ENCODE peak calls at places on chromosomes 13 and 19, in five cellular contexts. One of them, this sample, is unnamed.
A peak's percentile ranks its signal among the peaks of the same experiment; 100 is the strongest.

GRCh38 chr19:51808333-51808986 is 13.5 kb downstream of the FPR3 start:
- DNase-seq in HCT116: no peak
- DNase-seq in aorta: no peak
- DNase-seq in ascending aorta: no peak
- DNase-seq in SJSA1: no peak
- DNase-seq in this sample: peak; percentile 86

GRCh38 chr13:62544928-62545327 is 1129.3 kb upstream of the PCDH20 start:
- DNase-seq in aorta: no peak
- DNase-seq in ascending aorta: no peak
- DNase-seq in SJSA1: no peak
- DNase-seq in HCT116: no peak
- DNase-seq in this sample: no peak

GRCh38 chr13:71015516-71015915 is 851.5 kb downstream of the DACH1 start:
- DNase-seq in ascending aorta: no peak
- DNase-seq in aorta: no peak
- DNase-seq in SJSA1: no peak
- DNase-seq in HCT116: no peak
- DNase-seq in this sample: no peak

GRCh38 chr13:27001705-27002104 is 169.9 kb downstream of the USP12 start:
- DNase-seq in ascending aorta: no peak
- DNase-seq in HCT116: no peak
- DNase-seq in SJSA1: no peak
- DNase-seq in aorta: no peak
- DNase-seq in this sample: no peak

GRCh38 chr13:27396252-27396846 is 28.1 kb upstream of the GTF3A start:
- DNase-seq in ascending aorta: no peak
- DNase-seq in SJSA1: no peak
- DNase-seq in HCT116: no peak
- DNase-seq in aorta: no peak
- DNase-seq in this sample: no peak

GRCh38 chr19:12669272-12670158 is 2.9 kb downstream of the WDR83 start:
- DNase-seq in HCT116: peak; percentile 82
- DNase-seq in ascending aorta: peak; percentile 40
- DNase-seq in SJSA1: peak; percentile 76
- DNase-seq in aorta: peak; percentile 91
- DNase-seq in this sample: peak; percentile 66

GRCh38 chr13:30872685-30873443 is 33.2 kb upstream of the MEDAG start:
- DNase-seq in SJSA1: peak; percentile 73
- DNase-seq in HCT116: no peak
- DNase-seq in ascending aorta: peak; percentile 69
- DNase-seq in aorta: peak; percentile 89
- DNase-seq in this sample: no peak

GRCh38 chr19:46042252-46042883 is 1.6 kb upstream of the IGFL4 start:
- DNase-seq in ascending aorta: no peak
- DNase-seq in aorta: no peak
- DNase-seq in HCT116: no peak
- DNase-seq in SJSA1: no peak
- DNase-seq in this sample: no peak

GRCh38 chr13:73167046-73167820 is 108.4 kb downstream of the KLF5 start:
- DNase-seq in aorta: no peak
- DNase-seq in ascending aorta: no peak
- DNase-seq in SJSA1: no peak
- DNase-seq in HCT116: no peak
- DNase-seq in this sample: no peak

GRCh38 chr13:27622102-27622820 is 569 bp downstream of the POLR1D start:
- DNase-seq in ascending aorta: no peak
- DNase-seq in aorta: no peak
- DNase-seq in SJSA1: no peak
- DNase-seq in HCT116: no peak
- DNase-seq in this sample: no peak

GRCh38 chr13:48816696-48817095 is 159.0 kb upstream of the FNDC3A start:
- DNase-seq in aorta: no peak
- DNase-seq in SJSA1: no peak
- DNase-seq in ascending aorta: no peak
- DNase-seq in HCT116: no peak
- DNase-seq in this sample: no peak

GRCh38 chr19:39398297-39398864 is 7.2 kb downstream of the MED29 start:
- DNase-seq in ascending aorta: peak; percentile 55
- DNase-seq in aorta: peak; percentile 89
- DNase-seq in SJSA1: no peak
- DNase-seq in HCT116: peak; percentile 69
- DNase-seq in this sample: no peak

GRCh38 chr13:110396913-110397379 is 89.9 kb downstream of the COL4A2 start:
- DNase-seq in ascending aorta: peak; percentile 93
- DNase-seq in SJSA1: peak; percentile 100
- DNase-seq in HCT116: no peak
- DNase-seq in aorta: peak; percentile 94
- DNase-seq in this sample: no peak

GRCh38 chr13:44306401-44307192 is 67.0 kb upstream of the SERP2 start:
- DNase-seq in ascending aorta: peak; percentile 38
- DNase-seq in aorta: peak; percentile 86
- DNase-seq in SJSA1: peak; percentile 90
- DNase-seq in HCT116: peak; percentile 99
- DNase-seq in this sample: no peak

GRCh38 chr13:35780613-35781012 is 304.1 kb upstream of the MAB21L1 start:
- DNase-seq in aorta: no peak
- DNase-seq in SJSA1: no peak
- DNase-seq in HCT116: no peak
- DNase-seq in ascending aorta: no peak
- DNase-seq in this sample: no peak

GRCh38 chr13:106533940-106534843 is 1.3 kb downstream of the EFNB2 start:
- DNase-seq in aorta: peak; percentile 81
- DNase-seq in ascending aorta: no peak
- DNase-seq in SJSA1: peak; percentile 67
- DNase-seq in HCT116: no peak
- DNase-seq in this sample: no peak

GRCh38 chr19:33796164-33797100 is at the start of gene KCTD15:
- DNase-seq in HCT116: no peak
- DNase-seq in ascending aorta: no peak
- DNase-seq in aorta: peak; percentile 84
- DNase-seq in SJSA1: no peak
- DNase-seq in this sample: no peak

GRCh38 chr13:25727250-25727649 is 324.6 kb downstream of the SHISA2 start:
- DNase-seq in ascending aorta: no peak
- DNase-seq in HCT116: no peak
- DNase-seq in aorta: no peak
- DNase-seq in SJSA1: no peak
- DNase-seq in this sample: no peak

GRCh38 chr19:55657004-55657747 is 2.3 kb downstream of the U2AF2 start:
- DNase-seq in ascending aorta: no peak
- DNase-seq in aorta: no peak
- DNase-seq in SJSA1: no peak
- DNase-seq in HCT116: no peak
- DNase-seq in this sample: no peak
- H3K4me3 ChIP-seq in ascending aorta: peak overlapping the region; percentile 77
- H3K4me3 ChIP-seq in aorta: no peak overlapping the region
- H3K4me3 ChIP-seq in SJSA1: no peak overlapping the region
- H3K4me3 ChIP-seq in HCT116: peak overlapping the region; percentile 94
- H3K4me3 ChIP-seq in this sample: peak overlapping the region; percentile 100

GRCh38 chr19:5974721-5975387 is 3.1 kb downstream of the RANBP3 start:
- DNase-seq in SJSA1: no peak
- DNase-seq in aorta: no peak
- DNase-seq in HCT116: no peak
- DNase-seq in ascending aorta: no peak
- DNase-seq in this sample: no peak

GRCh38 chr19:5972355-5972731 is 5.6 kb downstream of the RANBP3 start:
- DNase-seq in ascending aorta: no peak
- DNase-seq in HCT116: no peak
- DNase-seq in SJSA1: no peak
- DNase-seq in aorta: no peak
- DNase-seq in this sample: no peak

GRCh38 chr19:5973376-5973775 is 4.6 kb downstream of the RANBP3 start:
- DNase-seq in aorta: no peak
- DNase-seq in ascending aorta: no peak
- DNase-seq in SJSA1: no peak
- DNase-seq in HCT116: no peak
- DNase-seq in this sample: no peak

GRCh38 chr19:5975388-5975728 is 2.6 kb downstream of the RANBP3 start:
- DNase-seq in HCT116: no peak
- DNase-seq in SJSA1: no peak
- DNase-seq in ascending aorta: no peak
- DNase-seq in aorta: no peak
- DNase-seq in this sample: no peak

DNA sequence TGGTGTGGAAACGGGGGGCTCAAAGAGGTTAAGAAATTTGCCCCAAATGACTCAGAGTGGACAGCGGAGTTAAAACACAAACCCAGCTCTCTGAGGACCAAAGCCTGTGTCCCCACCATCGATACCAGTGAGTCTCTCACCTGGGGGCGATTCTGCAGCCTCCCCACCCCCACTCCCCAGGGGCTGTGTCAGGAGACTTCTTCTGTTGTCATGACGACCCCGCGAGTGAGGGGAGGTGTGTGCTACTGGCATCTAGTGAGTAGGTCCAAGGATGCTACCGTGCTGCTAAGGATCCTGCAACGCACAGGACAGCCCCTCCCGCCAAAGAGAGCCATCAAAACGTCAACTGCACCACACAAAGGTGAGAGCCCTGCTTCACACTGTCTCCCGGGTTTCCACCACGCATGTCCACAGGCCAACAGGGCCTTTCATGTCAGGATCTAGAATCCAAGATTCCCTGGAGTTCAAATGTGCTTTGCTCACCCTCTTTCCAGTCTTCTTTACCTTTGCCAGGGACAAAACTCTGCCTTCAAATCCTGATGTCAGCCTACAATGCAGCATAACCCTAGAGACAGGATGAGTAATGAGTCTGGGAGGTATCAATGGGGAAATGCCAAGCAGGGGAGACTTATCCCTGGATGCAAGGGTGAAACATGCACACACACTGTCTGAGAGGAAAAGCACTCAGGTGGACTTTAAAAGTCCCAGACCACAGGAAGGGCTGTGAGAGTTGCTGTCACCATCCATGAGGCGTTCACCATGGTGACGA is 3.9 kb downstream of the RANBP3 start:
- DNase-seq in HCT116: no peak
- DNase-seq in ascending aorta: no peak
- DNase-seq in aorta: no peak
- DNase-seq in SJSA1: no peak
- DNase-seq in this sample: no peak
- H3K27ac ChIP-seq in HCT116: no peak overlapping the region
- H3K27ac ChIP-seq in ascending aorta: no peak overlapping the region
- H3K27ac ChIP-seq in aorta: no peak overlapping the region
- H3K27ac ChIP-seq in SJSA1: no peak overlapping the region
- H3K27ac ChIP-seq in this sample: no peak overlapping the region

GRCh38 chr19:1355974-1356865 is 27.5 kb upstream of the NDUFS7 start:
- DNase-seq in ascending aorta: no peak
- DNase-seq in aorta: no peak
- DNase-seq in HCT116: no peak
- DNase-seq in SJSA1: no peak
- DNase-seq in this sample: no peak
- H3K4me3 ChIP-seq in ascending aorta: peak overlapping the region; percentile 85
- H3K4me3 ChIP-seq in aorta: peak overlapping the region; percentile 75
- H3K4me3 ChIP-seq in HCT116: peak overlapping the region; percentile 84
- H3K4me3 ChIP-seq in SJSA1: peak overlapping the region; percentile 92
- H3K4me3 ChIP-seq in this sample: peak overlapping the region; percentile 84

DNA sequence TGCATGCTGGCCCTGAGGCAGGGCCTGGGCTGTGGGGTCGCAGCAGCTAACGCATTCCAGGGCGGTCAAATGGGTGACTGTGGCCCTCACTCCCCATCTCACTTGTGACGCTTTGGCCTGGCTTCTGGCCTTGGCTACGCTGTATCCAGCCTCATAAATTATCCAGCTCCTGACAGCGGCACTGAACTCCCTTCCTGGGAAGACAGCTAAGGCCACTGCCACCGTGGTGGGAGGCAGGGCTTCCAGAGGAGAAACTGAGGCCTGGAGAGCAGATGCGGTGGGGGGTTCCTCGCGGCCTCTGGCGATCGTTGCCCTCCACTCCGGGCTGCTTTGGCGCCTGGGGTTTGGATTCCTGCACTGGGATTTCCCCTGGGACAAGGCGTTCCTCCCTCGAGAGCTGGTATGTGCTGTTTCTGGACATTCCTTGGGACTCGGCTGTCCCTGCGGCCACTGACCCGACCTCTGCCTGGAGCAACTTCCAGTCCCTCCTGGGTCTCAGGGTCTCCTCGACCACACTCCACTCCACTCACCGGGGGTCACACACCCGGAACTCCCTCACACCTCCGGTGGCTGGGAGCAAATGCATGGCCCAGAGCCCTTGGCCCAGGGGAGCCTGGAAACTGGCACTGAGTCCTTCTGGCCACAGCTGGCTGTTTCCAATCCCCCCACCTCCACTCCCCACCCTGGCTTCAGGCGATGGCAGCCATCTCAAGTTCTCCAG is 3.4 kb downstream of the TBXA2R start:
- DNase-seq in SJSA1: no peak
- DNase-seq in aorta: peak; percentile 90
- DNase-seq in ascending aorta: no peak
- DNase-seq in HCT116: no peak
- DNase-seq in this sample: no peak
- H3K27ac ChIP-seq in SJSA1: no peak overlapping the region
- H3K27ac ChIP-seq in aorta: peak overlapping the region; percentile 87
- H3K27ac ChIP-seq in ascending aorta: peak overlapping the region; percentile 99
- H3K27ac ChIP-seq in HCT116: no peak overlapping the region
- H3K27ac ChIP-seq in this sample: no peak overlapping the region

GRCh38 chr13:92197669-92198068 is 799.2 kb downstream of the GPC5 start:
- DNase-seq in aorta: no peak
- DNase-seq in ascending aorta: no peak
- DNase-seq in SJSA1: no peak
- DNase-seq in HCT116: no peak
- DNase-seq in this sample: no peak

GRCh38 chr13:92196566-92197256 is 798.3 kb downstream of the GPC5 start:
- DNase-seq in HCT116: no peak
- DNase-seq in SJSA1: no peak
- DNase-seq in aorta: no peak
- DNase-seq in ascending aorta: no peak
- DNase-seq in this sample: no peak
- H3K4me3 ChIP-seq in HCT116: no peak overlapping the region
- H3K4me3 ChIP-seq in SJSA1: no peak overlapping the region
- H3K4me3 ChIP-seq in aorta: no peak overlapping the region
- H3K4me3 ChIP-seq in ascending aorta: no peak overlapping the region
- H3K4me3 ChIP-seq in this sample: no peak overlapping the region

GRCh38 chr19:19884583-19884982 is 16.2 kb upstream of the ZNF93 start:
- DNase-seq in SJSA1: no peak
- DNase-seq in ascending aorta: no peak
- DNase-seq in HCT116: no peak
- DNase-seq in aorta: no peak
- DNase-seq in this sample: no peak
- H3K27ac ChIP-seq in SJSA1: no peak overlapping the region
- H3K27ac ChIP-seq in ascending aorta: no peak overlapping the region
- H3K27ac ChIP-seq in HCT116: no peak overlapping the region
- H3K27ac ChIP-seq in aorta: no peak overlapping the region
- H3K27ac ChIP-seq in this sample: no peak overlapping the region

DNA sequence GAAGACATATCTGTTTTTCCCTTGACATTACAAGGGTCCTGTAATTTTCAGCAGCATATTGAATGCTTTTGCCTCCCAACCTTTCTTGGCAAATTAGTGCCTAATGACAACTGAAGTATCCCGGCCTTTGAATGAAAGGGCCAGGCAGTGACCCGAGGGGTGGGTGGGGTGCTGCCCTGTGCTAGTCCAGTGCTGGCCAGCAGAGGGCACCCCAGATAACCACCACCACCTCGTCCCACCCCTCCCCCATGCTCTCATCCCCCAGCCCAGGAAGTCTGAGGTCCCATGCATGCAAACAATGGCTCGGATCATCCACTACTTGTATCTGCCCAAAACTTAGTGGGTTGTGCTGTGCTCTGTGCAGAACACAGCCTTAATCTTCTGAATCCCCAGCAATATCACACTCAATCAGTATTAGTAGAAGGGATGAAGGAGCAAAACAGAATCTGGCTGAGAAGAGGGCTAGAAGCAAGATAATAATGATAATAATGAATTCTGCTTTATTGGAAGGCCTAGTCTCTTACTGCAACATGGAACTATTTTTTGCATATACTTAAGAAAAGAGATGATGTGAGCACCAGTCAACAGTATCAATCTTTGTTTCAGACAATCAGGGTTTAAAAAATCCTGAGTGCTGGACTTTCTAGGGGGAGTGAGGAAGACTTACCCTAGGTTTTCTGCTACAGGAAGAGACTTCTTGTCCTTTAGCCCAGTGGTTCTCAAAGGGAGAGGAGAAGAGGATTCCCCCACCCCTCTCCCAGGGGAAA is 3.8 kb downstream of the ATP12A start:
- DNase-seq in HCT116: peak; percentile 24
- DNase-seq in ascending aorta: no peak
- DNase-seq in SJSA1: peak; percentile 66
- DNase-seq in aorta: no peak
- DNase-seq in this sample: peak; percentile 22
- H3K4me3 ChIP-seq in HCT116: no peak overlapping the region
- H3K4me3 ChIP-seq in ascending aorta: no peak overlapping the region
- H3K4me3 ChIP-seq in SJSA1: no peak overlapping the region
- H3K4me3 ChIP-seq in aorta: no peak overlapping the region
- H3K4me3 ChIP-seq in this sample: peak overlapping the region; percentile 60

This sample was measured in SK-N-MC.